ENCODE peak calls at places on chromosome X, in seven cellular contexts. One of them, this sample, is unnamed.

GRCh38 chrX:28542791-28543190 is 44.5 kb upstream of the IL1RAPL1 start:
- DNase-seq in body of pancreas: no peak
- DNase-seq in right lobe of liver: no peak
- DNase-seq in A549: no peak
- DNase-seq in astrocyte of the spinal cord: no peak
- DNase-seq in SK-N-SH: no peak
- DNase-seq in fibroblast of lung: no peak
- DNase-seq in this sample: no peak

GRCh38 chrX:17559728-17560379 is 177.4 kb upstream of the SCML1 start:
- DNase-seq in right lobe of liver: no peak
- DNase-seq in fibroblast of lung: peak
- DNase-seq in SK-N-SH: no peak
- DNase-seq in body of pancreas: no peak
- DNase-seq in astrocyte of the spinal cord: peak
- DNase-seq in A549: peak
- DNase-seq in this sample: peak

GRCh38 chrX:102833136-102833535 is 103.9 kb upstream of the RAB40AL start:
- DNase-seq in body of pancreas: no peak
- DNase-seq in A549: no peak
- DNase-seq in SK-N-SH: no peak
- DNase-seq in astrocyte of the spinal cord: peak
- DNase-seq in right lobe of liver: no peak
- DNase-seq in fibroblast of lung: peak
- DNase-seq in this sample: no peak

GRCh38 chrX:97844943-97845342 is 961.2 kb downstream of the RPA4 start:
- DNase-seq in SK-N-SH: peak
- DNase-seq in astrocyte of the spinal cord: no peak
- DNase-seq in body of pancreas: no peak
- DNase-seq in fibroblast of lung: no peak
- DNase-seq in right lobe of liver: no peak
- DNase-seq in A549: no peak
- DNase-seq in this sample: no peak

GRCh38 chrX:10741496-10742048 is 121.2 kb upstream of the MID1 start:
- DNase-seq in SK-N-SH: no peak
- DNase-seq in A549: no peak
- DNase-seq in astrocyte of the spinal cord: no peak
- DNase-seq in body of pancreas: no peak
- DNase-seq in fibroblast of lung: no peak
- DNase-seq in right lobe of liver: no peak
- DNase-seq in this sample: no peak

GRCh38 chrX:147912093-147912801 is 528 bp downstream of the FMR1 start:
- DNase-seq in astrocyte of the spinal cord: peak
- DNase-seq in right lobe of liver: peak
- DNase-seq in SK-N-SH: peak
- DNase-seq in A549: peak
- DNase-seq in body of pancreas: peak
- DNase-seq in fibroblast of lung: peak
- DNase-seq in this sample: no peak

GRCh38 chrX:33211356-33212254 is at the start of gene DMD:
- DNase-seq in astrocyte of the spinal cord: peak
- DNase-seq in fibroblast of lung: peak
- DNase-seq in body of pancreas: peak
- DNase-seq in SK-N-SH: no peak
- DNase-seq in right lobe of liver: no peak
- DNase-seq in A549: no peak
- DNase-seq in this sample: no peak

GRCh38 chrX:17876135-17876534 is 15.0 kb upstream of the RAI2 start:
- DNase-seq in SK-N-SH: no peak
- DNase-seq in fibroblast of lung: no peak
- DNase-seq in A549: no peak
- DNase-seq in right lobe of liver: no peak
- DNase-seq in astrocyte of the spinal cord: no peak
- DNase-seq in body of pancreas: no peak
- DNase-seq in this sample: no peak

GRCh38 chrX:2514131-2514530 is 13.4 kb upstream of the DHRSX start:
- DNase-seq in right lobe of liver: no peak
- DNase-seq in SK-N-SH: no peak
- DNase-seq in fibroblast of lung: no peak
- DNase-seq in A549: no peak
- DNase-seq in astrocyte of the spinal cord: no peak
- DNase-seq in body of pancreas: no peak
- DNase-seq in this sample: no peak

GRCh38 chrX:384861-385260 is 1.8 kb downstream of the PPP2R3B start:
- DNase-seq in fibroblast of lung: no peak
- DNase-seq in SK-N-SH: no peak
- DNase-seq in body of pancreas: no peak
- DNase-seq in A549: no peak
- DNase-seq in astrocyte of the spinal cord: no peak
- DNase-seq in right lobe of liver: no peak
- DNase-seq in this sample: no peak

GRCh38 chrX:10676239-10676971 is 56.0 kb upstream of the MID1 start:
- DNase-seq in SK-N-SH: no peak
- DNase-seq in fibroblast of lung: peak
- DNase-seq in astrocyte of the spinal cord: no peak
- DNase-seq in A549: no peak
- DNase-seq in right lobe of liver: no peak
- DNase-seq in body of pancreas: no peak
- DNase-seq in this sample: no peak

GRCh38 chrX:22486326-22486725 is 213.6 kb downstream of the CBLL2 start:
- DNase-seq in A549: no peak
- DNase-seq in SK-N-SH: no peak
- DNase-seq in astrocyte of the spinal cord: no peak
- DNase-seq in fibroblast of lung: peak
- DNase-seq in right lobe of liver: no peak
- DNase-seq in body of pancreas: no peak
- DNase-seq in this sample: no peak

GRCh38 chrX:41164469-41164868 is 79.2 kb downstream of the USP9X start:
- DNase-seq in SK-N-SH: no peak
- DNase-seq in right lobe of liver: no peak
- DNase-seq in body of pancreas: peak
- DNase-seq in astrocyte of the spinal cord: no peak
- DNase-seq in fibroblast of lung: no peak
- DNase-seq in A549: no peak
- DNase-seq in this sample: no peak

GRCh38 chrX:103730746-103731508 is 20.2 kb downstream of the TMEM31 start:
- DNase-seq in astrocyte of the spinal cord: peak
- DNase-seq in SK-N-SH: no peak
- DNase-seq in fibroblast of lung: peak
- DNase-seq in body of pancreas: no peak
- DNase-seq in right lobe of liver: no peak
- DNase-seq in A549: no peak
- DNase-seq in this sample: peak

GRCh38 chrX:120459313-120459712 is 9.8 kb downstream of the LAMP2 start:
- DNase-seq in SK-N-SH: no peak
- DNase-seq in A549: no peak
- DNase-seq in fibroblast of lung: no peak
- DNase-seq in body of pancreas: no peak
- DNase-seq in right lobe of liver: no peak
- DNase-seq in astrocyte of the spinal cord: no peak
- DNase-seq in this sample: no peak

GRCh38 chrX:119228506-119229290 is 7.4 kb upstream of the PGRMC1 start:
- DNase-seq in body of pancreas: no peak
- DNase-seq in SK-N-SH: no peak
- DNase-seq in fibroblast of lung: peak
- DNase-seq in astrocyte of the spinal cord: peak
- DNase-seq in A549: no peak
- DNase-seq in right lobe of liver: no peak
- DNase-seq in this sample: peak

GRCh38 chrX:6644411-6644810 is 109.5 kb upstream of the VCX3A start:
- DNase-seq in fibroblast of lung: no peak
- DNase-seq in right lobe of liver: no peak
- DNase-seq in body of pancreas: no peak
- DNase-seq in A549: no peak
- DNase-seq in astrocyte of the spinal cord: no peak
- DNase-seq in SK-N-SH: peak
- DNase-seq in this sample: no peak

GRCh38 chrX:33970028-33970932 is 161.8 kb downstream of the FAM47A start:
- DNase-seq in A549: no peak
- DNase-seq in body of pancreas: no peak
- DNase-seq in fibroblast of lung: no peak
- DNase-seq in astrocyte of the spinal cord: no peak
- DNase-seq in SK-N-SH: no peak
- DNase-seq in right lobe of liver: no peak
- DNase-seq in this sample: no peak

GRCh38 chrX:106959897-106960296 is 39.7 kb downstream of the CLDN2 start:
- DNase-seq in astrocyte of the spinal cord: peak
- DNase-seq in fibroblast of lung: no peak
- DNase-seq in right lobe of liver: no peak
- DNase-seq in SK-N-SH: no peak
- DNase-seq in A549: peak
- DNase-seq in body of pancreas: no peak
- DNase-seq in this sample: no peak

GRCh38 chrX:148552775-148553174 is 52.4 kb downstream of the AFF2 start:
- DNase-seq in body of pancreas: no peak
- DNase-seq in right lobe of liver: no peak
- DNase-seq in fibroblast of lung: no peak
- DNase-seq in astrocyte of the spinal cord: no peak
- DNase-seq in SK-N-SH: no peak
- DNase-seq in A549: peak
- DNase-seq in this sample: no peak

GRCh38 chrX:1483843-1484637 is 31.3 kb upstream of the ASMTL start:
- DNase-seq in right lobe of liver: no peak
- DNase-seq in astrocyte of the spinal cord: no peak
- DNase-seq in SK-N-SH: no peak
- DNase-seq in fibroblast of lung: no peak
- DNase-seq in body of pancreas: no peak
- DNase-seq in A549: no peak
- DNase-seq in this sample: no peak

GRCh38 chrX:3545901-3546300 is 167.5 kb downstream of the PRKX start:
- DNase-seq in astrocyte of the spinal cord: no peak
- DNase-seq in body of pancreas: no peak
- DNase-seq in SK-N-SH: no peak
- DNase-seq in fibroblast of lung: no peak
- DNase-seq in right lobe of liver: no peak
- DNase-seq in A549: no peak
- DNase-seq in this sample: no peak

GRCh38 chrX:105869676-105870075 is 47.3 kb downstream of the NRK start:
- DNase-seq in body of pancreas: no peak
- DNase-seq in astrocyte of the spinal cord: peak
- DNase-seq in A549: no peak
- DNase-seq in SK-N-SH: no peak
- DNase-seq in fibroblast of lung: peak
- DNase-seq in right lobe of liver: no peak
- DNase-seq in this sample: no peak

GRCh38 chrX:111881715-111882114 is 5.7 kb downstream of the TRPC5OS start:
- DNase-seq in body of pancreas: no peak
- DNase-seq in right lobe of liver: no peak
- DNase-seq in astrocyte of the spinal cord: no peak
- DNase-seq in A549: no peak
- DNase-seq in fibroblast of lung: no peak
- DNase-seq in SK-N-SH: no peak
- DNase-seq in this sample: no peak

DNA sequence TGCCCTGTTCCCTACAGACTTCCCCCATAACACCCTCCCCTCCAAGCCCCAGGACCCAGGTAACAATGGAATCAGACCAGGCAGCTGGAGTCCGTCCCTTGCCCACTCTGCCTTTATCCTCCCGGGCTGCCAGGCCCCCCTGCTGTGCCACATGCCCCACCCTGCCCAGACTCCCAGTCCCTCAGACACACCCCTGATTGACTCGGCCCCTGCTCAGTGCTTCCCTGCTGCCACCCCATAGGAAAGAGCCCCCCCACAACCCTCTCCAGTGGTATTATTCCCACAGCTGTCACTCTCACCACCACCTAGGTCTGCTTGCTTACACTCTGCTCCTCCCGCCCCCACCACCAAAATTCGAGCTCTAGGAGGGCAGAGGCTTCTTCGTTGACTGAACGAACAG is 4.7 kb upstream of the NAA10 start:
- DNase-seq in right lobe of liver: no peak
- DNase-seq in SK-N-SH: no peak
- DNase-seq in body of pancreas: no peak
- DNase-seq in A549: no peak
- DNase-seq in astrocyte of the spinal cord: no peak
- DNase-seq in fibroblast of lung: no peak
- DNase-seq in this sample: no peak
- H3K4me3 ChIP-seq in right lobe of liver: no peak
- H3K4me3 ChIP-seq in SK-N-SH: no peak
- H3K4me3 ChIP-seq in body of pancreas: no peak
- H3K4me3 ChIP-seq in A549: no peak
- H3K4me3 ChIP-seq in astrocyte of the spinal cord: no peak
- H3K4me3 ChIP-seq in fibroblast of lung: no peak
- H3K4me3 ChIP-seq in this sample: no peak

GRCh38 chrX:123859828-123860505 is at the start of gene XIAP:
- DNase-seq in astrocyte of the spinal cord: peak
- DNase-seq in body of pancreas: peak
- DNase-seq in right lobe of liver: peak
- DNase-seq in fibroblast of lung: peak
- DNase-seq in SK-N-SH: peak
- DNase-seq in A549: peak
- DNase-seq in this sample: peak
- TF ChIP-seq CTCF in astrocyte of the spinal cord: no peak
- TF ChIP-seq CTCF in body of pancreas: no peak
- TF ChIP-seq CTCF in right lobe of liver: no peak
- TF ChIP-seq CTCF in fibroblast of lung: no peak
- TF ChIP-seq CTCF in SK-N-SH: no peak
- TF ChIP-seq CTCF in A549: no peak
- TF ChIP-seq CTCF in this sample: no peak

DNA sequence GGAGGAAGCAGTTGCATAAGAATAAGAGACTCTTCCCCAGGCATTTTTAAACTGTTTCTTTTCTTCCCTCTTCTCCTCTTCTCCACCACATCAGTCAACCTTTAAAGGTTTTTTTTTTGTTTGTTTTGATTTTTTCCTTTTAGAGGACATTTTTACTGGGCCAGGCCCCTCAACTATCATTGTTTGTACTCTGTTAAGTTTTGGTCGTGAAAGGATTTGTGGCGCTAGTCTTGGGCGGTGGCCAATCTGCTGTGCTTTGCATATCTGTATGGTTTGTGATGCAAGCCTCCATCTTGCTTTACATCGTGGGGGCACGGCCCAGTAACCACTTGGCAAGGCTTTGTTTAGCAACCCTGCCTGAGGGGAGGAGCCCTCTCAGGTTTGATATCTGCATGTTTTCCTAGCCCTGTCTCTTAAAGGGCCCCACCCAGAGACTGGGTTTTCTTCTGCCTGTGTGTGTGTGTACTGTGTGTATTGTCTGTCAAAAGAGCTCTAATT is 101.9 kb upstream of the SLITRK2 start:
- DNase-seq in SK-N-SH: no peak
- DNase-seq in body of pancreas: no peak
- DNase-seq in astrocyte of the spinal cord: no peak
- DNase-seq in right lobe of liver: no peak
- DNase-seq in A549: no peak
- DNase-seq in fibroblast of lung: no peak
- DNase-seq in this sample: no peak
- H3K4me3 ChIP-seq in SK-N-SH: no peak
- H3K4me3 ChIP-seq in body of pancreas: no peak
- H3K4me3 ChIP-seq in astrocyte of the spinal cord: no peak
- H3K4me3 ChIP-seq in right lobe of liver: no peak
- H3K4me3 ChIP-seq in A549: no peak
- H3K4me3 ChIP-seq in fibroblast of lung: no peak
- H3K4me3 ChIP-seq in this sample: no peak

DNA sequence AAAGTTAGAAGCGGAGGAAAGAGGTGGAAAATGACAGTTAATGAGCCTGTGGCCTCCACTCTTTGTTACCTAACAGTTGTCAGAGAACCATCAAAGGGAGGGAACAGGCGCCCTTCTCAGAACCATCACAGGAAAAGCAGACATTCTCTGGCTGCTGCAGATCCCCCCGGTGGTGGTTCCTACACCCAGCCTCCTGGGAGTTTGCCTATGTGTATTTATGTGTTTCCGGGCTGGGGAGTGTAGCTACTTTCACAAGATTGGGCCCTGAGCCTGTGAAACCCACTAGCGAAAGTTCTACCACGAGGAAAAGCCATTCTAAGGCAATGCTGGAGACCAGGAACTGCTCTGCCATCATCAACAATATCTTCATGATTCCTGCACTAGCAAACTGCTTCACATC is 52.7 kb upstream of the BCOR start:
- DNase-seq in body of pancreas: no peak
- DNase-seq in right lobe of liver: peak
- DNase-seq in SK-N-SH: no peak
- DNase-seq in A549: no peak
- DNase-seq in fibroblast of lung: no peak
- DNase-seq in astrocyte of the spinal cord: no peak
- DNase-seq in this sample: no peak
- TF ChIP-seq CTCF in body of pancreas: no peak
- TF ChIP-seq CTCF in right lobe of liver: no peak
- TF ChIP-seq CTCF in SK-N-SH: peak
- TF ChIP-seq CTCF in A549: no peak
- TF ChIP-seq CTCF in fibroblast of lung: no peak
- TF ChIP-seq CTCF in astrocyte of the spinal cord: peak
- TF ChIP-seq CTCF in this sample: no peak

This sample was measured in HFF-Myc.